ENCODE peak calls at places on chromosomes 6 and 20, in four cellular contexts. Z is Calu3; T is CD8-positive, alpha-beta memory T cell; W is activated CD8-positive, alpha-beta T cell treated with anti-CD3 and anti-CD28 coated beads, Interleukin-2, amount 10 ng/mL, durations not matched to agents 7 days and 5 days. U is an unnamed sample.

GRCh38 chr6:105898286-105898685 is 187.8 kb upstream of the PRDM1 start:
- DNase-seq in Z (no peak), T (no peak), W (no peak), U (no peak)

GRCh38 chr20:32527447-32528055 is 57.6 kb downstream of the NOL4L start:
- DNase-seq in Z (no peak), T (no peak), W (no peak), U (peak)

GRCh38 chr6:131116755-131117360 is 18.4 kb upstream of the AKAP7 start:
- DNase-seq in Z (peak), T (no peak), W (no peak), U (no peak)

GRCh38 chr6:125169058-125169457 is 15.5 kb downstream of the TPD52L1 start:
- DNase-seq in Z (no peak), T (no peak), W (no peak), U (no peak)

GRCh38 chr6:90478278-90478677 is 108.6 kb downstream of the MAP3K7 start:
- DNase-seq in Z (no peak), T (no peak), W (no peak), U (no peak)

GRCh38 chr6:152089992-152090391 is 282.5 kb downstream of the ESR1 start:
- DNase-seq in Z (no peak), T (no peak), W (no peak), U (no peak)

GRCh38 chr6:17354700-17355403 is 38.5 kb upstream of the CAP2 start:
- DNase-seq in Z (peak), T (no peak), W (no peak), U (no peak)

GRCh38 chr6:107115695-107116327 is 496 bp upstream of the BEND3 start:
- DNase-seq in Z (peak), T (no peak), W (peak), U (no peak)

GRCh38 chr6:127266892-127267741 is 453 bp downstream of the RNF146 start:
- DNase-seq in Z (peak), T (peak), W (peak), U (peak)

GRCh38 chr6:40791004-40791403 is 203.8 kb upstream of the LRFN2 start:
- DNase-seq in Z (no peak), T (no peak), W (no peak), U (no peak)

GRCh38 chr6:113936093-113936934 is 34.6 kb downstream of the HDAC2 start:
- DNase-seq in Z (peak), T (no peak), W (peak), U (no peak)

GRCh38 chr6:67331304-67331703 is 1303.8 kb upstream of the ADGRB3 start:
- DNase-seq in Z (no peak), T (no peak), W (no peak), U (no peak)

GRCh38 chr20:53870426-53871199 is 199.8 kb downstream of the BCAS1 start:
- DNase-seq in Z (peak), T (no peak), W (no peak), U (no peak)

GRCh38 chr20:38940644-38941043 is 14.4 kb downstream of the FAM83D start:
- DNase-seq in Z (no peak), T (no peak), W (no peak), U (no peak)

GRCh38 chr6:10347561-10348327 is 67.1 kb downstream of the TFAP2A start:
- DNase-seq in Z (no peak), T (no peak), W (no peak), U (no peak)

GRCh38 chr6:30163090-30163917 is at the start of gene TRIM15:
- DNase-seq in Z (peak), T (no peak), W (peak), U (no peak)

GRCh38 chr6:110769923-110770322 is 45.3 kb downstream of the CDK19 start:
- DNase-seq in Z (no peak), T (no peak), W (no peak), U (no peak)

GRCh38 chr6:108874470-108875160 is 26.4 kb downstream of the ARMC2 start:
- DNase-seq in Z (no peak), T (peak), W (peak), U (no peak)

GRCh38 chr20:3168829-3169590 is 4.3 kb downstream of the LZTS3 start:
- DNase-seq in Z (no peak), T (no peak), W (no peak), U (no peak)

GRCh38 chr20:61299088-61299487 is 47.0 kb downstream of the CDH4 start:
- DNase-seq in Z (no peak), T (no peak), W (no peak), U (no peak)

GRCh38 chr6:168305863-168306262 is 13.7 kb downstream of the DACT2 start:
- DNase-seq in Z (no peak), T (no peak), W (no peak), U (no peak)

GRCh38 chr6:22886881-22887581 is 317.7 kb downstream of the HDGFL1 start:
- DNase-seq in Z (peak), T (no peak), W (no peak), U (no peak)

GRCh38 chr6:154534531-154534930 is 24.0 kb upstream of the CNKSR3 start:
- DNase-seq in Z (no peak), T (no peak), W (no peak), U (no peak)

GRCh38 chr6:146693342-146693741 is 94.6 kb downstream of the ADGB start:
- DNase-seq in Z (no peak), T (no peak), W (no peak), U (no peak)

GRCh38 chr20:55667955-55668354 is 337.4 kb downstream of the CBLN4 start:
- DNase-seq in Z (no peak), T (no peak), W (no peak), U (no peak)

GRCh38 chr20:50898475-50898874 is 32.8 kb downstream of the ADNP start:
- DNase-seq in Z (no peak), T (no peak), W (no peak), U (no peak)

GRCh38 chr6:7309050-7309449 is 3.9 kb downstream of the SSR1 start:
- DNase-seq in Z (no peak), T (no peak), W (no peak), U (no peak)

GRCh38 chr20:62704341-62704948 is 4.2 kb upstream of the NTSR1 start:
- DNase-seq in Z (peak), T (no peak), W (no peak), U (no peak)

GRCh38 chr6:161261797-161262196 is 12.1 kb downstream of the AGPAT4 start:
- DNase-seq in Z (no peak), T (no peak), W (no peak), U (no peak)

U was measured in naive thymus-derived CD8-positive, alpha-beta T cell.